ENCODE peak calls at places on chromosomes 3 and 15, in eight cellular contexts. A is cardiac fibroblast; D is CD8-positive, alpha-beta T cell; O is neural progenitor cell; F is tibial artery; U is kidney epithelial cell; K is AG09319; L is brain microvascular endothelial cell. C is an unnamed sample.

GRCh38 chr15:58260186-58260910 is 122.2 kb downstream of the AQP9 start:
- DNase-seq in A (peak), D (no peak), O (no peak), F (no peak), U (no peak), K (no peak), L (no peak), C (no peak)

GRCh38 chr15:92069308-92070244 is 216.1 kb downstream of the SLCO3A1 start:
- DNase-seq in A (peak), D (no peak), O (no peak), F (peak), U (peak), K (peak), L (peak), C (peak)

GRCh38 chr3:124814620-124815421 is 72.3 kb downstream of the ITGB5 start:
- DNase-seq in A (no peak), D (no peak), O (no peak), F (peak), U (no peak), K (no peak), L (no peak), C (no peak)

GRCh38 chr3:156492801-156493261 is 62.1 kb downstream of the SSR3 start:
- DNase-seq in A (no peak), D (no peak), O (no peak), F (no peak), U (no peak), K (no peak), L (no peak), C (peak)

GRCh38 chr15:64148581-64148980 is 3.0 kb upstream of the SNX22 start:
- DNase-seq in A (no peak), D (no peak), O (no peak), F (no peak), U (no peak), K (no peak), L (no peak), C (no peak)

GRCh38 chr15:77621847-77622211 is 10.9 kb downstream of the LINGO1 start:
- DNase-seq in A (no peak), D (no peak), O (no peak), F (no peak), U (no peak), K (no peak), L (no peak), C (no peak)

GRCh38 chr15:85307687-85308045 is 72.7 kb upstream of the AKAP13 start:
- DNase-seq in A (peak), D (no peak), O (no peak), F (no peak), U (no peak), K (no peak), L (no peak), C (no peak)

GRCh38 chr15:86044981-86045380 is 34.7 kb upstream of the AGBL1 start:
- DNase-seq in A (no peak), D (no peak), O (peak), F (no peak), U (no peak), K (no peak), L (no peak), C (no peak)

GRCh38 chr3:128149632-128150031 is 3.6 kb upstream of the EEFSEC start:
- DNase-seq in A (no peak), D (no peak), O (no peak), F (no peak), U (no peak), K (no peak), L (no peak), C (no peak)

GRCh38 chr3:196268270-196269163 is 19.0 kb downstream of the PCYT1A start:
- DNase-seq in A (peak), D (no peak), O (no peak), F (no peak), U (no peak), K (no peak), L (peak), C (peak)

GRCh38 chr15:64582202-64582601 is 121.8 kb downstream of the ZNF609 start:
- DNase-seq in A (peak), D (no peak), O (no peak), F (no peak), U (no peak), K (no peak), L (no peak), C (no peak)

GRCh38 chr15:99476413-99477222 is 89.2 kb upstream of the MEF2A start:
- DNase-seq in A (peak), D (peak), O (peak), F (peak), U (peak), K (peak), L (peak), C (peak)

GRCh38 chr3:10852031-10852795 is 36.2 kb downstream of the SLC6A11 start:
- DNase-seq in A (no peak), D (no peak), O (no peak), F (no peak), U (no peak), K (no peak), L (no peak), C (no peak)

GRCh38 chr3:181713673-181714270 is 2.0 kb downstream of the SOX2 start:
- DNase-seq in A (no peak), D (no peak), O (no peak), F (no peak), U (no peak), K (no peak), L (no peak), C (no peak)

GRCh38 chr3:195102609-195103467 is 168.1 kb downstream of the XXYLT1 start:
- DNase-seq in A (peak), D (no peak), O (no peak), F (peak), U (no peak), K (peak), L (peak), C (peak)

GRCh38 chr3:143001369-143002082 is at the start of gene U2SURP:
- DNase-seq in A (peak), D (peak), O (peak), F (peak), U (peak), K (peak), L (peak), C (peak)
- TF ChIP-seq CTCF in A (no peak), D (no peak), O (no peak), F (no peak), U (no peak), K (no peak), L (peak), C (no peak)

GRCh38 chr3:68009865-68010264 is 355.5 kb upstream of the SUCLG2 start:
- DNase-seq in A (no peak), D (no peak), O (no peak), F (no peak), U (no peak), K (no peak), L (no peak), C (no peak)

DNA sequence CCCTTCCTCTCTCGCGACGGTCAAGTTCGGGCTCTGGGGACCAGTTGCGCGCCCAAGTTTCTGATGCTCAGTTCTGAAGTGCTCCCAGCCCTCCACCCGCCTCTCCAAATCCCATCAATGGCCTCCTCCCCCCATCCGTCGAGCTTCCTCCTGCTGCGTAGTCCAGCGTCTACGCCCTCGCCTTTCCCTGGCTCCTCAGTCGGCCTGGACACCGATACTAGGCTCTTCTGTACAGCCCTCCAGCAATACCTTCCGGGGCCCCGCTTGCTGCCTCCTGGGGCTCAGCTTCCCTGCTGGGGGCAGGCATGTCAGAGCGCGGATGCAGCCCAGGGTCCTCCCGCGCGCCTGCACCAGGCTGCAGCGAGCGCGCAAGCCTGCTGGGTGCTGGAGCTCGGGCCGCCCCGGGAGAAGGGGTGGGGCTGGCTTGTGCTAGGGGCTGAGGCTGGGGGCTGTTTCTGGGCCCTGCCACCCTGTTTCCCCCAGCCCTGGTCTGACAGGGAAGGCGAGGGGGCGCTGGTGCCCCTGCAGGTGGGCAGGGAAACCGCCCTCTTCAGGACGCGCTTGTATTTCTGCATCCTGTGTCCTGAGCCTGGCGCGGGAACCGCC is 353.3 kb upstream of the SUCLG2 start:
- DNase-seq in A (no peak), D (peak), O (peak), F (no peak), U (no peak), K (no peak), L (no peak), C (no peak)
- TF ChIP-seq CTCF in A (no peak), D (peak), O (peak), F (no peak), U (peak), K (no peak), L (no peak), C (no peak)

GRCh38 chr3:172622916-172623700 is 87.8 kb downstream of the NCEH1 start:
- DNase-seq in A (peak), D (peak), O (peak), F (no peak), U (no peak), K (no peak), L (no peak), C (peak)
- TF ChIP-seq CTCF in A (peak), D (peak), O (peak), F (no peak), U (peak), K (peak), L (peak), C (peak)

GRCh38 chr15:23039151-23039916 is at the start of gene TUBGCP5:
- DNase-seq in A (peak), D (peak), O (peak), F (peak), U (peak), K (peak), L (peak), C (peak)
- TF ChIP-seq CTCF in A (peak), D (no peak), O (peak), F (peak), U (peak), K (peak), L (peak), C (peak)

DNA sequence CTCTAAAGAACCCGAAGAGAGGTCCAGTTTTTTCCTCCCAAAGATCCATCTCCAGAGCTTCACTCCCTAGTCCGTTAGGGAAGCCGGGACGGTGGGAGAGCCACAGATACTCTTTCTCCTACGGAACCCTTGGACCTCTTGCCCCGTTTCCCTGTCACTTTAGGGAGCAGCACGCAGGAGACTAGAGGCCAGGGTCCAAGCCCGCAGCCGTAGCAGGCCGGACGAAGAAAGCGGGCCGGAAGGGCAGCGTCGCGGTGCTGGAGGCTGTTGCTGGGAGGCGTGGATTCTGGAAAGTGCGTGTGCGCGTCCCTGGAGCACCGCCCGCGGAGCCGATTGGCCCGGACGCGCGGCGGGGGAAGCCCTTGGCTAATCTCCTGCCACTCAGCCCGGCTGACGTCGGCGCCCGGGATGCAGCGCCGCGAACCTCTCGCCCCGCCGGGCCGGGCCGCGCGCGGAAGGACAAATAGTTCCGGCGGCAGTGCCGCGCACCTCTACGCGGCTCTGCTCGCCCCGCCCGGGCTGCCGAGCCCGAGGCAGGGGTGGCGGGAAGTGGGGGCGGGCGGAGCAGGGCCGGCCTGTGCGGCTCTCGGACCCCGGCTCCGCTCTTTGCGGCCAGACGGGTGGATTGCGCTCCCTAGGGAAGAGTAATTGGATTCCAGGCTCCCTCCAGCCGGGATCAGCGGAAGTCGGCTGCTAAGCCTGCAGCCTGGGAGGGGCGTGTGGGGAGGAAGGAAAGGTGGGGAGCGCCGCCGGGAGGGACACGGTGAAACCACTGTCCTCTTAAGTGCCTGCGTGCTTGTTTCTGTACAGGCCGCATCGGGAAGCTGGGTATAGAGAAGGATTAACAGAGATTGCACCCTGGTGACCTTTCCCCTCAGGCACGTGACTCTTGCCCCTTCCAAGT is 31.3 kb upstream of the TCF12 start:
- DNase-seq in A (peak), D (peak), O (peak), F (peak), U (peak), K (peak), L (peak), C (peak)
- TF ChIP-seq CTCF in A (no peak), D (no peak), O (peak), F (no peak), U (no peak), K (peak), L (peak), C (no peak)

C was measured in fibroblast of the aortic adventitia.